ENCODE peak calls at places on chromosomes 4 and X, in five cellular contexts. One of them, this sample, is unnamed.

GRCh38 chr4:76904646-76905190 is 6.8 kb upstream of the SOWAHB start:
- DNase-seq in coronary artery: no peak
- DNase-seq in left lung: no peak
- DNase-seq in prostate gland: no peak
- DNase-seq in cardiac fibroblast: no peak
- DNase-seq in this sample: no peak

GRCh38 chr4:136301773-136302172 is 1230.5 kb downstream of the PCDH18 start:
- DNase-seq in coronary artery: no peak
- DNase-seq in left lung: no peak
- DNase-seq in prostate gland: no peak
- DNase-seq in cardiac fibroblast: no peak
- DNase-seq in this sample: no peak

GRCh38 chr4:38872620-38873019 is 5.0 kb downstream of the FAM114A1 start:
- DNase-seq in coronary artery: no peak
- DNase-seq in left lung: no peak
- DNase-seq in prostate gland: peak
- DNase-seq in cardiac fibroblast: peak
- DNase-seq in this sample: no peak

GRCh38 chrX:153606503-153606902 is 7.6 kb upstream of the CCNQ start:
- DNase-seq in coronary artery: no peak
- DNase-seq in left lung: no peak
- DNase-seq in prostate gland: no peak
- DNase-seq in cardiac fibroblast: no peak
- DNase-seq in this sample: no peak

GRCh38 chr4:55545133-55545532 is 1.6 kb downstream of the CLOCK start:
- DNase-seq in coronary artery: no peak
- DNase-seq in left lung: no peak
- DNase-seq in prostate gland: no peak
- DNase-seq in cardiac fibroblast: peak
- DNase-seq in this sample: no peak

GRCh38 chr4:154838694-154839093 is 57.6 kb downstream of the RBM46 start:
- DNase-seq in coronary artery: no peak
- DNase-seq in left lung: no peak
- DNase-seq in prostate gland: no peak
- DNase-seq in cardiac fibroblast: no peak
- DNase-seq in this sample: no peak

GRCh38 chr4:25283948-25284347 is 28.6 kb upstream of the ZCCHC4 start:
- DNase-seq in coronary artery: no peak
- DNase-seq in left lung: no peak
- DNase-seq in prostate gland: no peak
- DNase-seq in cardiac fibroblast: no peak
- DNase-seq in this sample: no peak

GRCh38 chr4:188779586-188779985 is 640.3 kb downstream of the TRIML1 start:
- DNase-seq in coronary artery: no peak
- DNase-seq in left lung: no peak
- DNase-seq in prostate gland: no peak
- DNase-seq in cardiac fibroblast: no peak
- DNase-seq in this sample: no peak

GRCh38 chrX:132373610-132374009 is 115.2 kb downstream of the MBNL3 start:
- DNase-seq in coronary artery: no peak
- DNase-seq in left lung: no peak
- DNase-seq in prostate gland: no peak
- DNase-seq in cardiac fibroblast: no peak
- DNase-seq in this sample: no peak

GRCh38 chrX:154775611-154776349 is 13.1 kb downstream of the DKC1 start:
- DNase-seq in coronary artery: no peak
- DNase-seq in left lung: no peak
- DNase-seq in prostate gland: no peak
- DNase-seq in cardiac fibroblast: peak
- DNase-seq in this sample: no peak

GRCh38 chr4:2248044-2248780 is 6.3 kb upstream of the HAUS3 start:
- DNase-seq in coronary artery: no peak
- DNase-seq in left lung: no peak
- DNase-seq in prostate gland: no peak
- DNase-seq in cardiac fibroblast: no peak
- DNase-seq in this sample: peak

GRCh38 chr4:137307806-137308205 is 224.5 kb downstream of the PCDH18 start:
- DNase-seq in coronary artery: no peak
- DNase-seq in left lung: no peak
- DNase-seq in prostate gland: no peak
- DNase-seq in cardiac fibroblast: peak
- DNase-seq in this sample: no peak

GRCh38 chrX:106302304-106302703 is 134.2 kb downstream of the PWWP3B start:
- DNase-seq in coronary artery: no peak
- DNase-seq in left lung: no peak
- DNase-seq in prostate gland: no peak
- DNase-seq in cardiac fibroblast: peak
- DNase-seq in this sample: no peak

GRCh38 chrX:13212191-13212651 is 107.6 kb downstream of the ATXN3L start:
- DNase-seq in coronary artery: no peak
- DNase-seq in left lung: no peak
- DNase-seq in prostate gland: no peak
- DNase-seq in cardiac fibroblast: peak
- DNase-seq in this sample: no peak

GRCh38 chr4:57219389-57219890 is 109.3 kb upstream of the IGFBP7 start:
- DNase-seq in coronary artery: no peak
- DNase-seq in left lung: no peak
- DNase-seq in prostate gland: no peak
- DNase-seq in cardiac fibroblast: no peak
- DNase-seq in this sample: no peak

GRCh38 chr4:83852085-83852451 is 316.2 kb downstream of the GPAT3 start:
- DNase-seq in coronary artery: no peak
- DNase-seq in left lung: no peak
- DNase-seq in prostate gland: no peak
- DNase-seq in cardiac fibroblast: no peak
- DNase-seq in this sample: no peak

GRCh38 chr4:112752061-112752460 is 115.1 kb downstream of the LARP7 start:
- DNase-seq in coronary artery: no peak
- DNase-seq in left lung: no peak
- DNase-seq in prostate gland: no peak
- DNase-seq in cardiac fibroblast: no peak
- DNase-seq in this sample: no peak

GRCh38 chr4:178192611-178193010 is 750.4 kb upstream of the AGA start:
- DNase-seq in coronary artery: no peak
- DNase-seq in left lung: no peak
- DNase-seq in prostate gland: no peak
- DNase-seq in cardiac fibroblast: no peak
- DNase-seq in this sample: no peak

GRCh38 chr4:80011636-80012236 is 61.3 kb downstream of the ANTXR2 start:
- DNase-seq in coronary artery: no peak
- DNase-seq in left lung: no peak
- DNase-seq in prostate gland: no peak
- DNase-seq in cardiac fibroblast: peak
- DNase-seq in this sample: no peak

GRCh38 chr4:151250706-151251105 is 26.3 kb upstream of the PRSS48 start:
- DNase-seq in coronary artery: no peak
- DNase-seq in left lung: no peak
- DNase-seq in prostate gland: no peak
- DNase-seq in cardiac fibroblast: no peak
- DNase-seq in this sample: no peak

GRCh38 chr4:149933120-149933519 is 117.5 kb upstream of the IQCM start:
- DNase-seq in coronary artery: no peak
- DNase-seq in left lung: no peak
- DNase-seq in prostate gland: no peak
- DNase-seq in cardiac fibroblast: no peak
- DNase-seq in this sample: no peak

GRCh38 chr4:184286346-184286745 is 68.7 kb upstream of the ENPP6 start:
- DNase-seq in coronary artery: no peak
- DNase-seq in left lung: no peak
- DNase-seq in prostate gland: peak
- DNase-seq in cardiac fibroblast: peak
- DNase-seq in this sample: no peak

GRCh38 chrX:24879679-24880078 is 136.1 kb downstream of the ARX start:
- DNase-seq in coronary artery: no peak
- DNase-seq in left lung: no peak
- DNase-seq in prostate gland: no peak
- DNase-seq in cardiac fibroblast: no peak
- DNase-seq in this sample: no peak

GRCh38 chr4:4392501-4393183 is 5.7 kb downstream of the NSG1 start:
- DNase-seq in coronary artery: no peak
- DNase-seq in left lung: no peak
- DNase-seq in prostate gland: peak
- DNase-seq in cardiac fibroblast: peak
- DNase-seq in this sample: no peak

GRCh38 chr4:98446499-98447375 is 185.6 kb downstream of the RAP1GDS1 start:
- DNase-seq in coronary artery: no peak
- DNase-seq in left lung: peak
- DNase-seq in prostate gland: no peak
- DNase-seq in cardiac fibroblast: peak
- DNase-seq in this sample: no peak

GRCh38 chr4:16253127-16253960 is 27.1 kb upstream of the TAPT1 start:
- DNase-seq in coronary artery: no peak
- DNase-seq in left lung: no peak
- DNase-seq in prostate gland: no peak
- DNase-seq in cardiac fibroblast: peak
- DNase-seq in this sample: no peak

GRCh38 chr4:8297691-8298485 is 28.3 kb downstream of the HTRA3 start:
- DNase-seq in coronary artery: no peak
- DNase-seq in left lung: no peak
- DNase-seq in prostate gland: no peak
- DNase-seq in cardiac fibroblast: no peak
- DNase-seq in this sample: peak

DNA sequence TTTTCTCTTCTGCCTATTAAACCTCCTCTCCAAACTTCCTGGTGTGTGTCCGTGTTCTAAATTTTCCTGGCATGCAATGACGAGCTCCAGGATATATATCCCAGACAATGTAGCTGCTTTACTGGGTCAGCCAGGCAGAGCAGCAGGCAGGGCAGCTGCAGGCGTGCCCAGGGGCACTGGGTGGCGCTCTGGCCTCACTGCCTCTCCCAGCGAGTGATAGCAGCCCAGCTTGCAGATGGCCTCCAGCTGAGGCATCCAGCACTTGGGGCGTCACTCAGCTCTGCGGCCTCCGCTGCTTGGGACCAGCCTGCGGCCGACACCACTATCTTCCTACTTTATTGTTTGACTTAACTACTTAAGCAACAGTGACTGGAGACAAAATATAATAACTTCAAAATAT is 23.0 kb upstream of the UBA6 start:
- DNase-seq in coronary artery: no peak
- DNase-seq in left lung: no peak
- DNase-seq in prostate gland: no peak
- DNase-seq in cardiac fibroblast: no peak
- DNase-seq in this sample: no peak
- TF ChIP-seq CTCF in coronary artery: no peak
- TF ChIP-seq CTCF in left lung: no peak
- TF ChIP-seq CTCF in prostate gland: no peak
- TF ChIP-seq CTCF in cardiac fibroblast: no peak
- TF ChIP-seq CTCF in this sample: no peak

DNA sequence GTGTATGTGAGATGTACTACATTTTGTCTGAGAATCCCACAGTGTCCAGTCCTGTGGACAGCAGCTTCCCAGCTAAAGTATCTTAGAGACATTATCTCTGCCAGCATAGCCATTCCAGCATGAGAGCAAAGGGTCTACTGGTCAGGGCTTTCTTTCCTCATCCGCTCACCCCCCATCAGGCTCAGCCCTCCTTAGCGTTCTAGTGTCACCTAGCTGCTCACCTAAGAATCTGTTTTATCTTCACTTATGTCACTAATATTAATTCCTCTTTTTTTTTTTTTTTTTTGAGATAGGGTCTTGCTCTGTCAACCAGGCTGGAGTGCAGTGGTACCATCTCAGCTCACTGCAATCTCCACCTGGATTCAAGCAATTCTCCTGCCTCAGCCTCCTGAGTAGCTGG is 15.6 kb downstream of the RUFY3 start:
- DNase-seq in coronary artery: no peak
- DNase-seq in left lung: no peak
- DNase-seq in prostate gland: no peak
- DNase-seq in cardiac fibroblast: no peak
- DNase-seq in this sample: no peak
- TF ChIP-seq CTCF in coronary artery: no peak
- TF ChIP-seq CTCF in left lung: no peak
- TF ChIP-seq CTCF in prostate gland: no peak
- TF ChIP-seq CTCF in cardiac fibroblast: no peak
- TF ChIP-seq CTCF in this sample: no peak

GRCh38 chr4:21195682-21196081 is 495.4 kb downstream of the PACRGL start:
- DNase-seq in coronary artery: no peak
- DNase-seq in left lung: no peak
- DNase-seq in prostate gland: no peak
- DNase-seq in cardiac fibroblast: no peak
- DNase-seq in this sample: no peak
- TF ChIP-seq CTCF in coronary artery: no peak
- TF ChIP-seq CTCF in left lung: no peak
- TF ChIP-seq CTCF in prostate gland: no peak
- TF ChIP-seq CTCF in cardiac fibroblast: no peak
- TF ChIP-seq CTCF in this sample: no peak

DNA sequence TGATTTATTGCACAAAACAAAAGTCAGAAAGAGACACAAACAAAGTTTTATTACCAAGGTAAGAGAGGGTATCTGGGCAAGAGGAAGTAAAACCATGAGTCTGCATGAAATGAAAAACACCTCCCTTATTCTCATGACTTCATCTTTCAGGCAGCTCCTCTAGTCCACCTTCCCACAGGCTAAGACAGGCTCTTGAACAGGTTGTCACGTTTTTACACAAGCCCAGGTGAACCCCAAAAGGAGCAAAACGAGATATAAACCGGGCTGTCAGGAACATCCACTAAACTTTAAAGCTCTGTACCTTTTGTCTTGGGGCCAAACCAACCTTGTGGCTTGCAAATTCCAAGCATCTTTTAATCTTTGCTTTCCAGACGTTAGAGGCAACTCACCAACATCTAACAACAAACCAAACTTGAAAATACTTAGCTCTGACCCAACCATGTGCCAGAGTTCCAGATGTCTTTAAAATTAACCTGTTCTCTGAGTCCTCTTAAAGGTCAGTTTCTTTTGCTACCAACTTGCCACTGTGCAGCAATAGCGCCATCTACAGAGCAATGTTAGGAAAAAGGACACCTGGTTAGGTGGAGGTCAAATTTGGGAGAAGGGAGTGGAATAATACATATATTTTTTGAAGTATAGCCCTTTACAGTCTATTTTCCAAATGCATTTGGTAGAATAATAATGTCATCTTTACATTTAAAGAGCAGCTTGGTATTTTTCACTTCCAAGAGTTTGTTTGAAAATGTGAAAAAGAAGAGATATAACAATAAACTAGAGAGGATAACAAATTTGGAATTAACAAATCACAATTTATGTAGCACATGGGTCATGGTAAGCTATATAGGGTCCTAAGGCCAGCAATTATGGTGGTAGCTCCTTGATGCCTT is 73.1 kb downstream of the QRFPR start:
- DNase-seq in coronary artery: no peak
- DNase-seq in left lung: no peak
- DNase-seq in prostate gland: no peak
- DNase-seq in cardiac fibroblast: peak
- DNase-seq in this sample: no peak
- TF ChIP-seq CTCF in coronary artery: no peak
- TF ChIP-seq CTCF in left lung: peak
- TF ChIP-seq CTCF in prostate gland: no peak
- TF ChIP-seq CTCF in cardiac fibroblast: peak
- TF ChIP-seq CTCF in this sample: no peak

This sample was measured in suprapubic skin.